ENCODE peak calls at places on chromosome 1, in five cellular contexts. U, O, W, Y and Z are unnamed samples.

GRCh38 chr1:203627819-203628184 is 1.2 kb downstream of the ATP2B4 start:
- DNase-seq in U (no peak), O (peak; percentile 27), W (peak; percentile 70), Y (no peak), Z (peak; percentile 21)

GRCh38 chr1:66283583-66284041 is 250.3 kb upstream of the SGIP1 start:
- DNase-seq in U (no peak), O (no peak), W (no peak), Y (no peak), Z (no peak)

GRCh38 chr1:2819831-2820730 is 18.6 kb upstream of the TTC34 start:
- DNase-seq in U (no peak), O (no peak), W (no peak), Y (peak; percentile 5), Z (no peak)

GRCh38 chr1:208254376-208254775 is 10.2 kb upstream of the PLXNA2 start:
- DNase-seq in U (no peak), O (no peak), W (no peak), Y (no peak), Z (no peak)

GRCh38 chr1:67608661-67609571 is 76.1 kb upstream of the GADD45A start:
- DNase-seq in U (no peak), O (no peak), W (no peak), Y (no peak), Z (no peak)

GRCh38 chr1:26358411-26359384 is 4.8 kb upstream of the CRYBG2 start:
- DNase-seq in U (no peak), O (peak; percentile 45), W (peak; percentile 61), Y (no peak), Z (no peak)

GRCh38 chr1:157097692-157098091 is 1.9 kb downstream of the ETV3L start:
- DNase-seq in U (no peak), O (no peak), W (no peak), Y (no peak), Z (no peak)

GRCh38 chr1:205171369-205171768 is 40.1 kb downstream of the DSTYK start:
- DNase-seq in U (no peak), O (no peak), W (no peak), Y (no peak), Z (no peak)

GRCh38 chr1:238409947-238410346 is 519.2 kb upstream of the ZP4 start:
- DNase-seq in U (no peak), O (no peak), W (peak; percentile 21), Y (no peak), Z (peak; percentile 3)

GRCh38 chr1:112762541-112763141 is 47.5 kb upstream of the PPM1J start:
- DNase-seq in U (no peak), O (peak; percentile 52), W (no peak), Y (no peak), Z (peak; percentile 55)

GRCh38 chr1:181479137-181479745 is 4.1 kb upstream of the CACNA1E start:
- DNase-seq in U (peak; percentile 31), O (peak; percentile 55), W (peak; percentile 80), Y (peak; percentile 24), Z (peak; percentile 67)

GRCh38 chr1:94621392-94621791 is 79.8 kb upstream of the F3 start:
- DNase-seq in U (no peak), O (peak; percentile 63), W (peak; percentile 87), Y (no peak), Z (no peak)

GRCh38 chr1:89574621-89575020 is 50.0 kb downstream of the LRRC8B start:
- DNase-seq in U (no peak), O (no peak), W (no peak), Y (no peak), Z (no peak)

GRCh38 chr1:25695991-25696330 is 79.4 kb downstream of the MAN1C1 start:
- DNase-seq in U (no peak), O (no peak), W (peak; percentile 87), Y (peak; percentile 55), Z (no peak)

GRCh38 chr1:11434506-11434905 is 44.4 kb upstream of the DISP3 start:
- DNase-seq in U (no peak), O (no peak), W (no peak), Y (no peak), Z (no peak)

GRCh38 chr1:98660941-98661543 is 479 bp upstream of the SNX7 start:
- DNase-seq in U (no peak), O (no peak), W (no peak), Y (no peak), Z (no peak)

GRCh38 chr1:163174524-163175437 is 27.9 kb downstream of the RGS5 start:
- DNase-seq in U (peak; percentile 44), O (peak; percentile 47), W (peak; percentile 73), Y (peak; percentile 58), Z (peak; percentile 94)

GRCh38 chr1:40824591-40825429 is 37.4 kb downstream of the CITED4 start:
- DNase-seq in U (no peak), O (no peak), W (no peak), Y (no peak), Z (no peak)

GRCh38 chr1:206979379-206980043 is 9.3 kb upstream of the FCAMR start:
- DNase-seq in U (no peak), O (no peak), W (peak; percentile 68), Y (no peak), Z (peak; percentile 9)

GRCh38 chr1:228339766-228340685 is 66.6 kb downstream of the TRIM11 start:
- DNase-seq in U (no peak), O (no peak), W (no peak), Y (peak; percentile 9), Z (no peak)

GRCh38 chr1:229585338-229585737 is 26.8 kb upstream of the ABCB10 start:
- DNase-seq in U (no peak), O (no peak), W (no peak), Y (no peak), Z (no peak)

GRCh38 chr1:183840140-183840539 is 35.2 kb downstream of the RGL1 start:
- DNase-seq in U (no peak), O (no peak), W (peak; percentile 52), Y (no peak), Z (no peak)

DNA sequence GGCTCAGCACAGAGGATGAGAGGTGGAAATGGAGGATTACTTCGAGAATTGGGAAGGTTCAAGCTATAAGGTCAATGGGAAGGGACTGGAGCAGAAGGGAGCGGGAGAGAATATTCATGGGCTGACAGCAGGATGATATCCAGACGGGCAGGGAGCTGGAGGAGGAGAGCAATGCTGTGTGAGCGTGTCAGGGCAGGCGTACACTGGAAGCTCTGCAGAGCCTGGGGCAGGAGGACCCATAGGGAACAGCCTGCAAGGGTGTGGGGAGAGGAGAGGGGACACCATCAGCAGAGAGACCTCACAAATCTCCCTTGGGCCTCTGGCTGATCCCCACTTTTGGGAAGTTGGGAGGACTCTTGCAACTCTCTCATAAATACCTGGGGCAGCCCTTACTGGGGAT is 13.7 kb downstream of the CSF1 start:
- DNase-seq in U (no peak), O (no peak), W (no peak), Y (no peak), Z (no peak)
- TF ChIP-seq CTCF in U (no peak), O (no peak), W (no peak), Y (no peak), Z (no peak)

DNA sequence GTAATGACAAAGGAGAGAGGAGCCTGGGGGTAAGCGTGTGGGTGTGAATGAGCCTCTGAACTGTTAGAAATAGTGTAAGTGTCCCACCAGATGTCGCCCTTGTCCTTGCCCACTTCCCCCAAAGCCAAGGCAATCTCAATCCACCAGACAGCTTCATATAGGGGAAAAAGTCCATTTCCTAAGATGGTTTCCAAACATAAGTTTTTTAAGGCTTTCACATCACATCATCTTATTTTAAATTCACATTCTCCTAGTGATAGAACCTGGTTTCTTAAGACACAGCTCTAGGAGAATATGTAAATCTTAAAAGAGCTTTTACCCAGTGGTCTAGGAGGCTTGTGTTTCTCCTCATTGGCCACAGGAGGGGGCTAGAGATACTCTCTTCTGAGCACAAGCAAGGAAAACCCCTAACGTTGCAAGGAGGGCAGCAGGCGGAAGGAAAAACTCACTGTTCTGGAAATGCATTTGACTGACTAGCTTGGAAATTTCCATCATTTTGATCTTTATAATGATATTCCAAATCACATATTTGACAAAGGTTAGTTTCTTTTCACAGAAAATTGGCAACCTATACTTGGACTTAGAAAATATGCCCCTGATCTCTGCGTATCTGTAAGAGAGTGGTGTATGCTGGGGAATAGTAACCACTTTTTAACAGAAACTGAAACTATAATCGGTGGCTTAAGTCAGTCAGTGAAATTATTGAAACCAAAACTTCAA is 51.9 kb upstream of the LPAR3 start:
- DNase-seq in U (peak; percentile 46), O (peak; percentile 77), W (peak; percentile 95), Y (peak; percentile 41), Z (peak; percentile 95)
- TF ChIP-seq CTCF in U (peak; percentile 94), O (peak; percentile 90), W (peak; percentile 74), Y (peak; percentile 89), Z (peak; percentile 98)

DNA sequence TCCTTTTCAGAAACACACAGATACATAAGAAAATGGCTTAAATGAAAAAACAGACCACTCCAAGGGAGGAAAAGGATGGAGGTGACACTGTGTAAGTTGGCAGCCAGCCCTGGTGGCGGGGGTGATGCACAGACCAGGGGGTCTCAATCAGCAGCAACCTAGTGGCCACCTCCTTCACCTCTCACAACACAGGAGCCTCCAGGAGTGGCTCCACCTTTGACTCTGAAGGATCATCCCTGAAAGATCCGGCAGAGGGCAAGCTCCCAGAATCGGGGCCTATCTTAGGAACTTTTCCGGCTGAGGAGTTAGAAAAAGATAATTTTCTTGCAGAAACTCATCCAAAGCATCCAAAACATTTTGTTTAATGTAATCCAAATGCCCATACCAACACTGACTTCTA is 51.2 kb upstream of the SMYD2 start:
- DNase-seq in U (no peak), O (no peak), W (no peak), Y (no peak), Z (no peak)
- TF ChIP-seq CTCF in U (no peak), O (no peak), W (no peak), Y (no peak), Z (no peak)

GRCh38 chr1:8871539-8871935 is 6.9 kb downstream of the ENO1 start:
- DNase-seq in U (no peak), O (peak; percentile 34), W (peak; percentile 75), Y (no peak), Z (no peak)
- TF ChIP-seq CTCF in U (peak; percentile 56), O (peak; percentile 43), W (peak; percentile 40), Y (no peak), Z (peak; percentile 47)